ENCODE peak calls at places on chromosomes 12 and 14, in nine cellular contexts. D, S, A, G, Z, J, T, F and O are unnamed samples.

GRCh38 chr14:28141662-28142061 is 624.9 kb upstream of the FOXG1 start:
- DNase-seq in D (no peak), S (no peak), A (no peak), G (no peak), Z (no peak), J (no peak), T (no peak), F (no peak), O (no peak)

GRCh38 chr12:101877816-101878811 is 734 bp downstream of the DRAM1 start:
- DNase-seq in D (no peak), S (no peak), A (peak; percentile 28), G (no peak), Z (no peak), J (no peak), T (no peak), F (no peak), O (peak; percentile 92)

GRCh38 chr12:56769868-56770267 is 6.7 kb downstream of the HSD17B6 start:
- DNase-seq in D (no peak), S (no peak), A (no peak), G (no peak), Z (no peak), J (no peak), T (no peak), F (no peak), O (no peak)

GRCh38 chr14:29724991-29725390 is 202.7 kb downstream of the PRKD1 start:
- DNase-seq in D (no peak), S (no peak), A (peak; percentile 35), G (peak; percentile 17), Z (no peak), J (no peak), T (no peak), F (no peak), O (no peak)

GRCh38 chr14:34965365-34965764 is 17.4 kb upstream of the SRP54 start:
- DNase-seq in D (no peak), S (no peak), A (no peak), G (no peak), Z (no peak), J (no peak), T (no peak), F (no peak), O (no peak)

GRCh38 chr12:124371970-124372555 is 77.2 kb downstream of the RFLNA start:
- DNase-seq in D (no peak), S (no peak), A (no peak), G (peak; percentile 47), Z (no peak), J (no peak), T (no peak), F (no peak), O (no peak)

GRCh38 chr12:4134833-4135597 is 138.5 kb upstream of the CCND2 start:
- DNase-seq in D (no peak), S (no peak), A (no peak), G (peak; percentile 82), Z (no peak), J (no peak), T (no peak), F (no peak), O (no peak)

GRCh38 chr14:22448035-22448904 is 140.8 kb downstream of the DAD1 start:
- DNase-seq in D (no peak), S (no peak), A (no peak), G (no peak), Z (no peak), J (no peak), T (no peak), F (peak; percentile 78), O (peak; percentile 4)

GRCh38 chr14:70086685-70087379 is 101.9 kb downstream of the SLC8A3 start:
- DNase-seq in D (peak; percentile 53), S (no peak), A (peak; percentile 25), G (peak; percentile 30), Z (no peak), J (no peak), T (no peak), F (no peak), O (peak; percentile 6)

GRCh38 chr14:75604979-75605825 is 26.8 kb downstream of the FLVCR2 start:
- DNase-seq in D (no peak), S (no peak), A (no peak), G (no peak), Z (no peak), J (no peak), T (no peak), F (no peak), O (no peak)

GRCh38 chr12:52208424-52209165 is 16.8 kb upstream of the KRT80 start:
- DNase-seq in D (no peak), S (no peak), A (peak; percentile 68), G (no peak), Z (no peak), J (no peak), T (no peak), F (peak; percentile 48), O (no peak)

GRCh38 chr12:48592591-48593086 is 22.8 kb upstream of the LALBA start:
- DNase-seq in D (no peak), S (no peak), A (no peak), G (no peak), Z (no peak), J (no peak), T (no peak), F (no peak), O (no peak)

GRCh38 chr12:69534389-69534822 is 50.9 kb upstream of the CCT2 start:
- DNase-seq in D (peak; percentile 76), S (peak; percentile 94), A (peak; percentile 89), G (peak; percentile 40), Z (no peak), J (peak; percentile 94), T (no peak), F (no peak), O (peak; percentile 92)

GRCh38 chr14:104115691-104116543 is 22.5 kb upstream of the KIF26A start:
- DNase-seq in D (no peak), S (no peak), A (no peak), G (peak; percentile 24), Z (no peak), J (no peak), T (no peak), F (peak; percentile 42), O (no peak)